ENCODE peak calls at places on chromosomes 1 and 21, in six cellular contexts. O, B, P, Z, G and C are unnamed samples.

GRCh38 chr1:117389284-117389683 is 22.0 kb downstream of the MAN1A2 start:
- DNase-seq in O (no peak), B (no peak), P (no peak), Z (no peak), G (no peak), C (no peak)

GRCh38 chr1:55400560-55400959 is 185.4 kb upstream of the USP24 start:
- DNase-seq in O (no peak), B (no peak), P (no peak), Z (no peak), G (no peak), C (no peak)

GRCh38 chr1:156082111-156083091 is at the start of gene MEX3A:
- DNase-seq in O (peak), B (peak), P (peak), Z (peak), G (peak), C (peak)

GRCh38 chr1:160342520-160342919 is 530 bp downstream of the COPA start:
- DNase-seq in O (peak), B (no peak), P (no peak), Z (no peak), G (peak), C (no peak)

GRCh38 chr1:4745560-4745959 is 91.2 kb downstream of the AJAP1 start:
- DNase-seq in O (no peak), B (no peak), P (no peak), Z (no peak), G (no peak), C (no peak)

GRCh38 chr1:228405979-228406265 is 713 bp downstream of the TRIM11 start:
- DNase-seq in O (peak), B (no peak), P (no peak), Z (no peak), G (no peak), C (peak)

GRCh38 chr1:180982424-180982823 is 40.2 kb downstream of the STX6 start:
- DNase-seq in O (no peak), B (no peak), P (no peak), Z (no peak), G (no peak), C (no peak)

GRCh38 chr1:177927021-177927596 is 42.7 kb downstream of the SEC16B start:
- DNase-seq in O (peak), B (no peak), P (no peak), Z (no peak), G (no peak), C (no peak)

GRCh38 chr1:20373764-20374163 is 83.1 kb downstream of the VWA5B1 start:
- DNase-seq in O (no peak), B (no peak), P (no peak), Z (no peak), G (no peak), C (no peak)

GRCh38 chr1:168755800-168756418 is 26.9 kb upstream of the DPT start:
- DNase-seq in O (no peak), B (no peak), P (no peak), Z (no peak), G (no peak), C (no peak)

GRCh38 chr1:187921426-187921825 is 1092.7 kb downstream of the PLA2G4A start:
- DNase-seq in O (no peak), B (no peak), P (no peak), Z (no peak), G (no peak), C (no peak)

GRCh38 chr1:165442053-165442452 is 2.9 kb downstream of the RXRG start:
- DNase-seq in O (no peak), B (no peak), P (no peak), Z (no peak), G (no peak), C (no peak)

GRCh38 chr1:163875927-163876320 is 554.2 kb downstream of the NUF2 start:
- DNase-seq in O (peak), B (no peak), P (no peak), Z (no peak), G (no peak), C (no peak)

GRCh38 chr21:19463966-19464365 is 1060.4 kb upstream of the TMPRSS15 start:
- DNase-seq in O (no peak), B (no peak), P (no peak), Z (no peak), G (no peak), C (no peak)

GRCh38 chr1:99943238-99943794 is 26.5 kb upstream of the SLC35A3 start:
- DNase-seq in O (peak), B (no peak), P (no peak), Z (no peak), G (peak), C (no peak)

GRCh38 chr21:45463871-45464270 is 58.9 kb downstream of the COL18A1 start:
- DNase-seq in O (no peak), B (no peak), P (peak), Z (no peak), G (no peak), C (no peak)

GRCh38 chr1:244236721-244237120 is 185.6 kb downstream of the ZBTB18 start:
- DNase-seq in O (no peak), B (no peak), P (no peak), Z (no peak), G (no peak), C (no peak)

GRCh38 chr1:75053207-75053606 is 81.0 kb upstream of the LHX8 start:
- DNase-seq in O (no peak), B (no peak), P (no peak), Z (no peak), G (peak), C (no peak)

GRCh38 chr1:94863919-94864318 is 43.8 kb downstream of the SLC44A3 start:
- DNase-seq in O (peak), B (no peak), P (no peak), Z (no peak), G (no peak), C (peak)

GRCh38 chr1:230730979-230731378 is 16.2 kb upstream of the CAPN9 start:
- DNase-seq in O (no peak), B (no peak), P (no peak), Z (no peak), G (no peak), C (no peak)

DNA sequence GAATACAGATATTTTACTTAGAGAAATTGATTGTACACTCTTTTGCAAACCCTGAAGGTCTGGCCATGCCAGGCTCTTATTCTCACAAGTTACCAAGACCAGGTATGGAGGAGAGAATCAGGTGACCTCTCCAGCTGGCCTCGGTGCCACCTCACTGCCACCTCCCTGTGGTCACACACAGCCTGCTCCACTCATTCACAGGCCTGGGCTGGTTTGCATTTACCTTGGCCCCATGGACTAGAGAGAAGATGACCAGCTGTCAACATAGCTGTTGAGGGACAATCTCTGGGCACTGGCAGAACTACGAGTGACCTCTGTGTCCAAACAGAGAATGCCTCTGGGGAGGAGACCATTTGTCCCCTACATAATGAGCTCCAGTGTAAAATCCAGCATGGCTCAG is 291.2 kb upstream of the RUNX1 start:
- DNase-seq in O (no peak), B (no peak), P (no peak), Z (no peak), G (no peak), C (peak)
- TF ChIP-seq CTCF in O (no peak), B (no peak), P (no peak), Z (no peak), G (no peak), C (no peak)

GRCh38 chr1:219153741-219154140 is 19.9 kb upstream of the LYPLAL1 start:
- DNase-seq in O (no peak), B (no peak), P (no peak), Z (no peak), G (no peak), C (no peak)
- TF ChIP-seq CTCF in O (no peak), B (no peak), P (no peak), Z (no peak), G (no peak), C (no peak)

GRCh38 chr1:240350910-240351331 is 259.2 kb downstream of the FMN2 start:
- DNase-seq in O (peak), B (no peak), P (no peak), Z (no peak), G (no peak), C (no peak)
- TF ChIP-seq CTCF in O (no peak), B (no peak), P (no peak), Z (no peak), G (no peak), C (no peak)

GRCh38 chr1:70719164-70719563 is 308.1 kb downstream of the CTH start:
- DNase-seq in O (no peak), B (no peak), P (no peak), Z (no peak), G (no peak), C (no peak)

GRCh38 chr1:70718086-70718630 is 307.1 kb downstream of the CTH start:
- DNase-seq in O (peak), B (no peak), P (no peak), Z (no peak), G (no peak), C (no peak)

GRCh38 chr1:70717656-70718055 is 306.6 kb downstream of the CTH start:
- DNase-seq in O (no peak), B (no peak), P (no peak), Z (no peak), G (no peak), C (no peak)

GRCh38 chr1:70717211-70717610 is 306.1 kb downstream of the CTH start:
- DNase-seq in O (no peak), B (no peak), P (no peak), Z (no peak), G (no peak), C (no peak)

GRCh38 chr1:70714149-70714548 is 303.1 kb downstream of the CTH start:
- DNase-seq in O (no peak), B (no peak), P (no peak), Z (no peak), G (no peak), C (no peak)
- TF ChIP-seq CTCF in O (no peak), B (no peak), P (no peak), Z (no peak), G (no peak), C (no peak)

GRCh38 chr1:202189919-202190715 is 3.5 kb upstream of the LGR6 start:
- DNase-seq in O (peak), B (peak), P (no peak), Z (no peak), G (no peak), C (no peak)
- TF ChIP-seq CTCF in O (peak), B (no peak), P (no peak), Z (no peak), G (no peak), C (no peak)

DNA sequence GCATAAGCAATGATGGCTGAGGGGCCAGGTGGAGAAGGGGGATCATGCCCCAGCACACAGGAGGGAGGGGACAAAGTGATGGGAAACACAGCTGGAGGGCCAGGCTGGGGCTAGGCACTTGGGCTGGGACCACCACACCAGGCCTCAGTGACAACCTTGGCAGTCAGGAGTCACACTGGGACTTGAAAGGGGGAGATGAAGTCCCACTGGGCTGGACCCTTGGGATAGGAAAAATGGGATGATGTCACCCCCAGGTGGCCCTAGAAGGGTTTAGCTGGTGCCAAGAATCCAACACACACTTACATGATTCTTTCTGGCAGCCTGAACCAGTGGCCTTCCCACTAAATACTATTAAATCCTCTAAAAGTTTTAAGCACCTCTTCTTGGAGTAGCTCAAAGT is 17.1 kb downstream of the ZBTB17 start:
- DNase-seq in O (peak), B (no peak), P (no peak), Z (no peak), G (no peak), C (no peak)
- TF ChIP-seq CTCF in O (no peak), B (no peak), P (no peak), Z (no peak), G (no peak), C (no peak)

DNA sequence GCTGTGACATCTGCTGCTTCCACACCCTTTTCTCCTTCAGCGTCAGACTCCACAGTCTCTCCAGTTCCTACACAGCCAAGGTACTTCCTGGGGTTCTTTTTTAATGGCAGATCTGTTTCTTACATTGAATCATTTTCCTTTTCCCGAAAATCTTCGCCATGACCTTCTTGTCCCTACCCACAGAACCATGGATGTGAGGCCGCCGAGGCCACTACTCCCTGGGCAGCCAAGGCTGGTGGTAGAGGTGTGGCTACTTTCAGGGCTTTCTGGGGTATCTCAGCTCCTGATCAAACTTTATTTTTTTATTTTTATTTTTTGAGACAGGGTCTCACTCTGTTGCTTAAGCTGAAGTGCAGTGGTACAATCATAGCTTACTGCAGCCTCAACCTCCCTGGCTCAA is 9.5 kb upstream of the LIN9 start:
- DNase-seq in O (no peak), B (no peak), P (no peak), Z (no peak), G (no peak), C (no peak)
- TF ChIP-seq CTCF in O (no peak), B (no peak), P (no peak), Z (no peak), G (no peak), C (no peak)

GRCh38 chr1:48228156-48228555 is 5.6 kb downstream of the SLC5A9 start:
- DNase-seq in O (no peak), B (peak), P (no peak), Z (no peak), G (no peak), C (no peak)
- TF ChIP-seq CTCF in O (no peak), B (no peak), P (no peak), Z (peak), G (no peak), C (no peak)

DNA sequence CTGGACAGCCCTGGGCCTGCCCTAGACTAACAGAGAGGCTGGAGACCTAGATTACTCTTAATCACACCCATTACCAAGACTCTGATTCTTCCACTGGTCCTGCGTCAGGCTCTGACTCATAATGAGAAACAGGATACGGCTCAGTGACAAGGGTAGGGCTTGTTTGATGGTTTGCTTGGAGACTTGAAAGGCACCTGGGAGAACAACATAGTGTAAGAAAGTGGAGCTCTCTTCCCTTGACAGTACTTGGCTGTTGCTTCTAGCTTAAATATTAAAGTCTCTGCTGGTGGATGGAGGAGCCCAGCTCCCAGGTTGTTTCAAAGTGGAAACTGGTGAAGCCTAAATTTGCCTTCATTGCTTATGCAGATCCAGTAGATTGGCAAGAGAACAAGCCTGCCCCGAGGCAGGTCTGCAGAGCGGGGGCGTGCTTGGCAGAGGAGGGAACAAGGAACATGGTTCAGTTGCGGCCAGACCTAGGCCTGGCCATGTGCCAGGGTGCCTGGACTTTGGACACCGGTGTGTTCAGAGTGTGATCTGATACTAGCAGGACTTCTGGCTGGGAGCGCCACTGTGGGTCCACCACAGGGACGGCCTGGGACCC is 480.6 kb downstream of the CAMTA1 start:
- DNase-seq in O (peak), B (no peak), P (no peak), Z (peak), G (no peak), C (peak)
- TF ChIP-seq CTCF in O (no peak), B (no peak), P (no peak), Z (no peak), G (no peak), C (no peak)